ENCODE peak calls at places on chromosome 4, in four cellular contexts. H is breast epithelium, L is endothelial cell, K is left lung. F is an unnamed sample.

GRCh38 chr4:150402968-150403367 is 179.0 kb upstream of the MAB21L2 start:
- DNase-seq in H (no peak), L (no peak), K (no peak), F (no peak)

GRCh38 chr4:3524349-3524748 is 7.9 kb downstream of the LRPAP1 start:
- DNase-seq in H (no peak), L (no peak), K (peak; percentile 55), F (no peak)

GRCh38 chr4:770022-770421 is 55.9 kb downstream of the CPLX1 start:
- DNase-seq in H (no peak), L (no peak), K (peak; percentile 54), F (no peak)

GRCh38 chr4:3783691-3784306 is 17.6 kb downstream of the ADRA2C start:
- DNase-seq in H (no peak), L (peak; percentile 57), K (peak; percentile 62), F (peak; percentile 41)

GRCh38 chr4:25834411-25835107 is 28.2 kb downstream of the SEL1L3 start:
- DNase-seq in H (no peak), L (no peak), K (no peak), F (no peak)

GRCh38 chr4:48261288-48261687 is 8.3 kb downstream of the TEC start:
- DNase-seq in H (no peak), L (no peak), K (no peak), F (no peak)

GRCh38 chr4:127997534-127998388 is 32.6 kb downstream of the ABHD18 start:
- DNase-seq in H (no peak), L (no peak), K (no peak), F (no peak)

GRCh38 chr4:108287834-108288413 is 119.2 kb upstream of the LEF1 start:
- DNase-seq in H (no peak), L (no peak), K (no peak), F (no peak)

GRCh38 chr4:148790691-148791090 is 348.5 kb upstream of the NR3C2 start:
- DNase-seq in H (no peak), L (no peak), K (no peak), F (no peak)

GRCh38 chr4:161554372-161554990 is 609.3 kb downstream of the FSTL5 start:
- DNase-seq in H (no peak), L (no peak), K (no peak), F (no peak)

GRCh38 chr4:1214101-1215095 is 34.5 kb downstream of the CTBP1 start:
- DNase-seq in H (no peak), L (no peak), K (peak; percentile 69), F (no peak)

GRCh38 chr4:105670684-105671083 is 37.8 kb downstream of the INTS12 start:
- DNase-seq in H (no peak), L (no peak), K (no peak), F (no peak)

GRCh38 chr4:105662935-105663675 is 45.4 kb downstream of the INTS12 start:
- DNase-seq in H (no peak), L (no peak), K (no peak), F (no peak)

GRCh38 chr4:105661028-105661427 is 47.5 kb downstream of the INTS12 start:
- DNase-seq in H (no peak), L (no peak), K (no peak), F (no peak)

GRCh38 chr4:105666693-105667092 is 41.8 kb downstream of the INTS12 start:
- DNase-seq in H (no peak), L (no peak), K (no peak), F (no peak)
- TF ChIP-seq CTCF in H (no peak), L (no peak), K (peak; percentile 24), F (no peak)

DNA sequence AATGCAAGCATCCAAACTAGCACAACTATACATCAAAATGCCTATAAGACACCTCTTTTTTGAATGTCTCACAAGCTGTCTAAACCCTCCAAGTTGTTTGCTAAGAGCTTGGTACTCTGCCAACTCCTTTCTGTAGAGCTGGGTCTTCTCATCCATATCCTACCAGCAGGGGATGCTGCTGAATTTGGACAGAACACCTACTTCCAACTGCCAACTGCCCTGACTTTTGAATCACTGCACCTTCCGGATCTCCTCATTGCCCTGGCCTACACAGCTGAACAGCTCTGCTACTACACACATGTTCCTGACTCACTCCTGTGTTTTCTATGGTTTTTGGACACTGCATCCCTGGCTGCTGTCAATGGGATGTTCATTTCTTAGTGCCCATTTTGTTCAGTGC is 18.7 kb downstream of the FAM184B start:
- DNase-seq in H (no peak), L (no peak), K (no peak), F (no peak)
- TF ChIP-seq CTCF in H (no peak), L (no peak), K (no peak), F (no peak)

GRCh38 chr4:41060352-41061318 is 153.7 kb downstream of the APBB2 start:
- DNase-seq in H (no peak), L (no peak), K (no peak), F (no peak)
- TF ChIP-seq CTCF in H (no peak), L (no peak), K (no peak), F (no peak)

GRCh38 chr4:86919824-86920223 is 15.0 kb upstream of the AFF1 start:
- DNase-seq in H (no peak), L (no peak), K (no peak), F (no peak)

GRCh38 chr4:86921608-86922252 is 13.1 kb upstream of the AFF1 start:
- DNase-seq in H (no peak), L (no peak), K (no peak), F (no peak)

GRCh38 chr4:86916392-86916791 is 18.4 kb upstream of the AFF1 start:
- DNase-seq in H (no peak), L (no peak), K (no peak), F (no peak)

GRCh38 chr4:86918539-86919072 is 16.2 kb upstream of the AFF1 start:
- DNase-seq in H (no peak), L (no peak), K (no peak), F (no peak)

DNA sequence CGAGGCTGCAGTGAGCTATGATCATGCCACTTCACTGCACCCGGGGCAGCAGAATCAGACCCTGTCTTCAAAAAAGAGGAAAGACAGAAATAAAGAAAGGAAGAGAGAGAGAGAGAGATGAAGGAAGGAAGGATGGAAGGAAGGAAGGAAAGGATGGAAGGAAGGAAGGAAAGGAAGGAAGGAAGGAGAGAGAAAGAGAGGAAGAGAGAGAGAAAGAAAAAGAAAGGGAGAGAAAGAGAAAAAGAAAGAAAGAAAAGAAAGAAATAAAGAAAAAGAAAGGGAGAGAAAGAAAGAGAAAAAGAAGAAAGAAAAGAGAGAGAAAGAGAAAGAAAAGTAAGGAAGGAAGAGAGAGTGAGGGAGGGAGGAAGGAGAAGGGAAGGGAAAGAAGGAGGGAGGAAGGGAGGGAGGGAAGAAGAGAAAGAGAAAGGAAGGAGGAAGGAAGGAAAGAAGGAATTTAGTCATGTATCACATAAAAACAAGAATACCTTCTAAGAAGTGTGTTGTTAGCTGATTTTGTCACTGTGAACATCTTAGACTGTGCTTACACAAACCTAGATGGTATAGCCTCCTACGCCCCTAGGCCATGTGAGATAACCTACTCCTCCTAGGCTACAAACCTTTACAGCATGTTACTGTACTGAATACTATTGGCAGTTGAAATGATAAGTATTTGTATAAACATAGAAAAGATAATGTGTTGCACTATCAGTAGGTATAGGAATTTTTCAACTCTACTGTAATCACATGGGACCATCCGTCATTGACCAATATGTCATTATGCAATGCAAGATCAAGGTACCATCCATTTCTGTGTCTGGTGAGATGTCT is 17.4 kb upstream of the AFF1 start:
- DNase-seq in H (no peak), L (no peak), K (no peak), F (no peak)
- TF ChIP-seq CTCF in H (no peak), L (no peak), K (no peak), F (no peak)

F was measured in neural crest cell.